ENCODE peak calls at places on chromosomes 5 and 9, in five cellular contexts. G is mucosa of gallbladder, U is sciatic nerve, E is T-cell, K is NCI-H226. J is an unnamed sample.

GRCh38 chr9:126326228-126327015 is at the start of gene MVB12B:
- DNase-seq in U (no peak), E (peak), K (peak), G (no peak), J (peak)

GRCh38 chr5:65828507-65828906 is 97.9 kb upstream of the ERBIN start:
- DNase-seq in E (no peak), G (no peak), U (no peak), K (no peak), J (no peak)

GRCh38 chr9:87862536-87863268 is 20.0 kb upstream of the SPATA31E1 start:
- DNase-seq in E (no peak), G (no peak), K (peak), U (no peak), J (no peak)

GRCh38 chr5:135441256-135441915 is 5.8 kb downstream of the DCANP1 start:
- DNase-seq in G (peak), K (no peak), E (no peak), U (no peak), J (no peak)

GRCh38 chr9:120755827-120756434 is 37.3 kb downstream of the FBXW2 start:
- DNase-seq in K (no peak), G (peak), U (no peak), E (peak), J (peak)

GRCh38 chr5:41925555-41925946 is 470 bp downstream of the FBXO4 start:
- DNase-seq in K (no peak), U (peak), E (no peak), G (peak), J (no peak)

GRCh38 chr9:76246680-76247079 is 147.5 kb downstream of the RFK start:
- DNase-seq in U (no peak), E (no peak), K (no peak), G (no peak), J (no peak)

GRCh38 chr5:156460496-156460895 is 133.5 kb downstream of the SGCD start:
- DNase-seq in G (no peak), E (no peak), U (no peak), K (no peak), J (no peak)

GRCh38 chr5:14617441-14617840 is 35.8 kb downstream of the OTULINL start:
- DNase-seq in U (no peak), G (no peak), K (no peak), E (no peak), J (no peak)

GRCh38 chr9:75087279-75087823 is 604 bp downstream of the NMRK1 start:
- DNase-seq in K (peak), G (peak), U (no peak), E (peak), J (peak)

GRCh38 chr5:56094579-56095361 is 100.0 kb upstream of the IL6ST start:
- DNase-seq in K (no peak), G (no peak), E (no peak), U (no peak), J (no peak)

GRCh38 chr9:80020530-80020929 is 448.8 kb downstream of the TLE4 start:
- DNase-seq in E (no peak), G (no peak), U (no peak), K (no peak), J (no peak)

GRCh38 chr5:174167080-174167910 is 121.8 kb downstream of the NSG2 start:
- DNase-seq in G (no peak), E (no peak), K (no peak), U (no peak), J (no peak)

GRCh38 chr9:3894764-3895163 is 369.0 kb upstream of the RFX3 start:
- DNase-seq in G (no peak), U (no peak), E (no peak), K (no peak), J (no peak)

GRCh38 chr5:63960646-63961045 is 1.6 kb downstream of the HTR1A start:
- DNase-seq in U (no peak), E (no peak), K (no peak), G (no peak), J (no peak)

GRCh38 chr9:108094676-108094993 is 605.1 kb upstream of the KLF4 start:
- DNase-seq in E (no peak), K (peak), G (no peak), U (no peak), J (no peak)

GRCh38 chr5:168291281-168291960 is at the start of gene WWC1:
- DNase-seq in G (peak), K (peak), E (peak), U (no peak), J (peak)

GRCh38 chr5:32443541-32444190 is 874 bp downstream of the ZFR start:
- DNase-seq in U (peak), G (no peak), K (peak), E (peak), J (peak)

GRCh38 chr9:131539223-131539923 is 6.0 kb upstream of the PRRT1B start:
- DNase-seq in U (no peak), K (no peak), E (no peak), G (no peak), J (no peak)

GRCh38 chr5:5719292-5719691 is 296.8 kb downstream of the ICE1 start:
- DNase-seq in U (no peak), G (no peak), K (no peak), E (no peak), J (no peak)

GRCh38 chr9:84670106-84670800 is 724 bp downstream of the NTRK2 start:
- DNase-seq in G (no peak), U (peak), E (no peak), K (no peak), J (no peak)

GRCh38 chr5:141510160-141510559 is 21.3 kb downstream of the PCDHGC5 start:
- DNase-seq in G (no peak), E (no peak), U (no peak), K (no peak), J (no peak)

GRCh38 chr9:117720555-117720954 is 16.4 kb downstream of the TLR4 start:
- DNase-seq in G (no peak), K (no peak), E (no peak), U (no peak), J (no peak)

GRCh38 chr5:81789033-81789432 is 38.1 kb upstream of the SSBP2 start:
- DNase-seq in K (no peak), U (no peak), G (no peak), E (no peak), J (no peak)

J was measured in activated T-helper 2 cell treated with anti-CD3 and anti-CD28 coated beads, Interferon-gamma antibody, Interleukin-2, Interleukin-4, amounts not matched to agents 10 μg/mL and 5 μg/mL and 100 μg/mL, durations not matched to agents 14 hours and 24 hours and 36 hours.